ENCODE peak calls at places on chromosomes 3 and 15, in nine cellular contexts. T, Y, H, U, I, V, X, W and N are unnamed samples.

GRCh38 chr3:40497288-40497687 is 8.6 kb upstream of the ZNF620 start:
- DNase-seq in I (no peak), U (no peak), V (no peak), H (no peak), W (no peak), Y (no peak), T (no peak), X (no peak), N (no peak)

GRCh38 chr15:38647683-38648082 is 83.1 kb upstream of the RASGRP1 start:
- DNase-seq in V (peak; percentile 32), U (no peak), T (no peak), X (no peak), I (no peak), H (peak; percentile 56), Y (no peak), W (no peak), N (peak; percentile 41)

GRCh38 chr15:74808840-74809229 is 3.8 kb upstream of the LMAN1L start:
- DNase-seq in I (no peak), U (no peak), X (no peak), W (no peak), H (no peak), T (no peak), V (no peak), Y (no peak), N (no peak)

GRCh38 chr3:89983449-89983848 is 876.0 kb downstream of the EPHA3 start:
- DNase-seq in T (no peak), H (no peak), Y (no peak), I (no peak), W (no peak), V (no peak), X (no peak), U (no peak), N (no peak)

GRCh38 chr3:157865449-157865862 is 240.8 kb downstream of the SHOX2 start:
- DNase-seq in I (peak; percentile 33), H (peak; percentile 8), T (peak; percentile 59), Y (no peak), W (no peak), X (peak; percentile 20), V (no peak), U (no peak), N (peak; percentile 74)

GRCh38 chr3:122146466-122146865 is 37.0 kb upstream of the CASR start:
- DNase-seq in I (no peak), X (peak; percentile 86), H (peak; percentile 29), Y (no peak), V (no peak), W (no peak), T (no peak), U (no peak), N (no peak)

GRCh38 chr15:78243491-78243941 is 9.2 kb upstream of the ACSBG1 start:
- DNase-seq in I (peak; percentile 75), W (no peak), U (no peak), V (peak; percentile 47), H (peak; percentile 57), X (no peak), Y (no peak), T (no peak), N (no peak)

GRCh38 chr15:48440084-48440483 is 108.9 kb downstream of the DUT start:
- DNase-seq in H (no peak), V (peak; percentile 90), X (no peak), W (no peak), Y (no peak), T (no peak), U (no peak), I (no peak), N (no peak)

GRCh38 chr3:112775011-112775742 is 71.5 kb downstream of the CD200R1L start:
- DNase-seq in T (no peak), U (no peak), X (no peak), I (no peak), H (no peak), V (peak; percentile 99), W (no peak), Y (no peak), N (no peak)

GRCh38 chr3:70273492-70273891 is 38.9 kb downstream of the MDFIC2 start:
- DNase-seq in I (no peak), W (no peak), H (no peak), X (no peak), Y (no peak), U (no peak), T (no peak), V (peak; percentile 56), N (no peak)

GRCh38 chr15:89500397-89501270 is 4.3 kb upstream of the RHCG start:
- DNase-seq in X (peak; percentile 17), I (no peak), W (no peak), V (no peak), Y (peak; percentile 47), T (no peak), U (no peak), H (no peak), N (no peak)

GRCh38 chr3:79424811-79425210 is 343.0 kb downstream of the ROBO1 start:
- DNase-seq in U (no peak), H (peak; percentile 77), Y (no peak), W (no peak), X (no peak), V (no peak), T (no peak), I (no peak), N (no peak)

GRCh38 chr15:62896380-62896866 is 146.1 kb upstream of the TPM1 start:
- DNase-seq in W (no peak), H (peak; percentile 86), V (no peak), Y (no peak), T (no peak), U (no peak), X (no peak), I (no peak), N (peak; percentile 60)

DNA sequence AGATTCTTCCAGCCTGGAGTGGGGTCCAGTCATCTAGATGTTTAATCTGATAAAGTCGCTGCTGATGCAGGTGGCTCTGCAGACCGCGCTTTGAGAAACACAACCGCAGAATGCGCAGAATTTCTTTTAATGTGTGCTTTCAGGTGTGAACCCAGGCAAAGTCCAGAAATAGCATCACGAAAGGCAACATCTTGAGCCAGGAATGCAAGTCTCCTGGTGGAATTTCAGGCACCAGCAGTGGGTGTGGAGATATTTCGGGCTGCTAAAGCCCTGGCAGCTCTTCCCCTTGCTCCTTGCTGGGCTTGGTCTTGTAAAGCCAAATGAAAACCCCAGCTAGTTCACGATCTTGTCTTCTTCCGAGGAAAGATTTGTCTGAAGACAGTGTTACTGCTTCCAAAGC is 67.3 kb upstream of the SLC25A26 start:
- DNase-seq in H (no peak), V (peak; percentile 49), U (no peak), Y (no peak), I (no peak), W (no peak), T (no peak), X (no peak), N (peak; percentile 49)
- H3K4me3 ChIP-seq in H (no peak overlapping the region), V (peak overlapping the region; percentile 61), U (peak overlapping the region; percentile 51), Y (peak overlapping the region; percentile 33), I (no peak overlapping the region), W (peak overlapping the region; percentile 46), T (no peak overlapping the region), X (no peak overlapping the region), N (peak overlapping the region; percentile 31)

DNA sequence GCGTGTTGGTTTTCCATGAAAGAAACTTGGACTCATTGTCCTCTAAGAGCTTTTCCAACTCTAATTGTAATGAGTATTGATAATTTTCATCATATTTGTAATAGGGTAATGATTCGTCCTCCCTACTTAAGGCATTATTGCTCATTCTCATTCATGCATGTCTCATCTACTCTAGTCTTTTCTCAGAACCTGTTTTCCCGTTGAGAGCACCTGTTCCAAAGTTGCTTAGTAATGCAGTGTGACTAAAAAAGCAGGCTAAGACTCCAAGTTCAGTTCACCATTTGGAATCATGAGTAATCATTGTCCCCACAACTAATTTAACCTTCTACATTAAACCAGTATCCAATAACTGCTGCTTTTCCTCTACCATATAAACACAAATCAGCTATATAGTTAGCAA is 84.0 kb downstream of the FILIP1L start:
- DNase-seq in I (no peak), Y (no peak), T (no peak), X (no peak), W (no peak), H (peak; percentile 87), U (no peak), V (no peak), N (no peak)
- H3K4me3 ChIP-seq in I (no peak overlapping the region), Y (no peak overlapping the region), T (no peak overlapping the region), X (no peak overlapping the region), W (no peak overlapping the region), H (no peak overlapping the region), U (no peak overlapping the region), V (no peak overlapping the region), N (no peak overlapping the region)

GRCh38 chr3:130894130-130894872 is 417 bp downstream of the ATP2C1 start:
- DNase-seq in T (peak; percentile 40), H (no peak), W (peak; percentile 50), U (no peak), Y (no peak), X (peak; percentile 50), V (peak; percentile 8), I (peak; percentile 52), N (peak; percentile 35)

GRCh38 chr3:130895690-130896089 is 1.8 kb downstream of the ATP2C1 start:
- DNase-seq in T (no peak), U (no peak), W (no peak), X (no peak), V (no peak), H (peak; percentile 3), I (no peak), Y (no peak), N (no peak)

GRCh38 chr3:130894873-130895330 is 1.0 kb downstream of the ATP2C1 start:
- DNase-seq in V (peak; percentile 35), T (peak; percentile 11), Y (no peak), U (no peak), H (peak; percentile 19), W (no peak), X (no peak), I (no peak), N (no peak)

GRCh38 chr3:130897316-130897715 is 3.4 kb downstream of the ATP2C1 start:
- DNase-seq in Y (no peak), U (no peak), I (no peak), H (no peak), W (no peak), X (no peak), V (peak; percentile 22), T (no peak), N (no peak)

GRCh38 chr3:130896101-130896500 is 2.2 kb downstream of the ATP2C1 start:
- DNase-seq in V (no peak), I (no peak), T (peak; percentile 10), Y (no peak), U (no peak), X (peak; percentile 64), W (no peak), H (no peak), N (no peak)
- H3K4me3 ChIP-seq in V (peak overlapping the region; percentile 91), I (no peak overlapping the region), T (peak overlapping the region; percentile 79), Y (no peak overlapping the region), U (no peak overlapping the region), X (peak overlapping the region; percentile 95), W (peak overlapping the region; percentile 90), H (no peak overlapping the region), N (no peak overlapping the region)

DNA sequence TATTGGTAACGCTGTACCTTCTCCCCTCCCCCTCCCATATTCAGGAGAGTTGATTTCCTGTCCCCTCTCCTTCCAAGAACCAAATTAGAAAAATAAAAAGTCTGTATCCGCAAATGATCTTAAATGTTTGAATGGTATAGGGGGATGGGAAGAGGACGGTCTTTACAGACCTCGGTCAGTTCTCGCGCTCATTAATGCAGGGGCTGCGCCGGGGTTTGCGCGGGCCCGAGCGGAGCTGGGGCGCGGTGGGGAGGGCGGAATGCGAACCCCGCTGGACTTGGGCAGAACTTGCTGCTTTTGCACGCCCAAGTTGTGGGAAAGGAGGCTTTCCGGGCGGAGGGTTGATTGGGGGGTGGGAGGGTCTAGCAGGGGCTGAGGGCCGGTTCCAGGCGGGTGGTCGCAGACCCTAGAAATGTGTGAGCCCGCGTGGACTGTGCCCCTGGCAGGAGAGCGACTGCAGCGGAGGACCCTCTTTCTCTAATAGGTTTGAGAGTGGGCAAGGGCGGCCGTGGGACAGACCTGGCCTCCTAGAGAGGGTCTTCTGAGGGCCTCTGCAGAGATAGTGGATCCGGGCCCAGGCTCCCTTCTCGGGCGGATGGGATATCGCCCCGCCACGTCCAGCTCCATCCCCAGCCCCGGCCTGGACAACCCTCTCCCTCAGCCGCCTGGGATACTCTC is 11.1 kb downstream of the NR2F2 start:
- DNase-seq in Y (no peak), T (peak; percentile 62), H (no peak), U (no peak), X (no peak), V (no peak), W (no peak), I (no peak), N (no peak)
- H3K4me3 ChIP-seq in Y (peak overlapping the region; percentile 71), T (peak overlapping the region; percentile 77), H (peak overlapping the region; percentile 84), U (peak overlapping the region; percentile 96), X (no peak overlapping the region), V (peak overlapping the region; percentile 96), W (peak overlapping the region; percentile 50), I (peak overlapping the region; percentile 60), N (no peak overlapping the region)